ENCODE peak calls at places on chromosomes 2 and 18, in seven cellular contexts. L is fibroblast of mammary gland; S is cardiac fibroblast; U is dorsolateral prefrontal cortex; J is endodermal cell; B is CD8-positive, alpha-beta T cell; V is upper lobe of right lung. T is an unnamed sample.

GRCh38 chr2:221262651-221263050 is 309.5 kb downstream of the EPHA4 start:
- DNase-seq in L (no peak), S (no peak), U (no peak), J (no peak), B (no peak), V (no peak), T (peak)

GRCh38 chr2:45698538-45698937 is 47.1 kb downstream of the PRKCE start:
- DNase-seq in L (no peak), S (no peak), U (no peak), J (peak), B (no peak), V (no peak), T (peak)

GRCh38 chr2:138787053-138787666 is 7.0 kb upstream of the NXPH2 start:
- DNase-seq in L (peak), S (peak), U (no peak), J (peak), B (no peak), V (no peak), T (peak)

GRCh38 chr2:172701250-172701649 is 34.4 kb upstream of the RAPGEF4 start:
- DNase-seq in L (peak), S (peak), U (no peak), J (no peak), B (no peak), V (no peak), T (peak)

GRCh38 chr2:24919100-24919976 is 699 bp downstream of the ADCY3 start:
- DNase-seq in L (no peak), S (peak), U (no peak), J (peak), B (peak), V (no peak), T (peak)

GRCh38 chr2:19355931-19356544 is 2.4 kb downstream of the OSR1 start:
- DNase-seq in L (peak), S (no peak), U (no peak), J (no peak), B (no peak), V (no peak), T (peak)

GRCh38 chr2:48448274-48449061 is 81.5 kb upstream of the STON1 start:
- DNase-seq in L (peak), S (peak), U (no peak), J (no peak), B (no peak), V (no peak), T (peak)

GRCh38 chr18:24989760-24990547 is 362.0 kb downstream of the ZNF521 start:
- DNase-seq in L (no peak), S (no peak), U (no peak), J (peak), B (no peak), V (no peak), T (no peak)

GRCh38 chr2:72131916-72132841 is 15.5 kb downstream of the CYP26B1 start:
- DNase-seq in L (no peak), S (no peak), U (peak), J (peak), B (peak), V (peak), T (no peak)

GRCh38 chr18:26656944-26657536 is 108.7 kb upstream of the KCTD1 start:
- DNase-seq in L (peak), S (peak), U (peak), J (peak), B (no peak), V (peak), T (peak)
- TF ChIP-seq CTCF in L (no peak), S (peak), U (peak), J (peak), B (no peak), V (peak), T (peak)

DNA sequence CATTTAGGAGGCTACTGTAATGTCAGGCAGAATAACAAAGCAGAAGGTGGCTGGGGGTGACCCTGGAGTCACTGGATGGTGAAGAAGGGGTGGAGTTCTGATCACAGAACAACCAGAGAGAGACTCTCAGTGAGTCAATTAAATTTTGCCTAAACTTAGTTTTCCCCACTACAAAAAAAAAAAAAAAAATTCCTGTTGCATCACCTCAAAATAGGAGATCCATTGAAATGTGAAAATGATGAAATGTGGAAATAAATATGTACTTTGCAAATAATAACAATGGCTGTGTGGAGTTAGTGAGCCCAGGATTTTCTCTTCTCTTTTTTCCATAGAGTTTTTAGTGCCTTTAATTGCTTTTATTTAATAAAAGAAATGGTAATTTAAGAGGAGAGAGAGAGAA is 165.5 kb downstream of the GFPT1 start:
- DNase-seq in L (no peak), S (peak), U (no peak), J (no peak), B (no peak), V (no peak), T (no peak)
- H3K4me3 ChIP-seq in L (no peak), S (no peak), U (no peak), J (no peak), B (no peak), V (no peak), T (no peak)

GRCh38 chr2:208570851-208571763 is 164.5 kb downstream of the PTH2R start:
- DNase-seq in L (no peak), S (no peak), U (no peak), J (no peak), B (no peak), V (no peak), T (no peak)
- TF ChIP-seq CTCF in L (no peak), S (no peak), U (no peak), J (peak), B (no peak), V (no peak), T (no peak)

DNA sequence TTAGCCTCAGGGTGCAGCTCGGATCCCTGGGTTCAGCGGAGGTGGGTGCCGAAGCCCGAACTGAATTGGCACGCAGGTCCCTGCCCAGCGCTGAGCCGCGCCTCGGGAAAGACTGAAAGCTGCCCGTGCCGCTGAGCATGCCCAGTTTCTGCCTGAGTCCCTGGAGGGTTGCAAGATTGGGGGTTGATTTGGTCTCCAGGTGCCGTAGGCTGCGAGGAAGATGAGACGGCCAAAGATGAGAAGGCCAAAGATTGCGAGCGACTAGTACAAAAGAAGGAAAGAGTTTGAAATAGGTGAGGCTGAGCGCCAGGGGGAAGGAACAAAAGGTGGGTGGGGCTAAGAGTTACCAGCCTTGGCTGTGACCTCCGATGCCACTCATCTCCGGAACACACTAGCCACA is 852 bp upstream of the KCNH7 start:
- DNase-seq in L (no peak), S (no peak), U (peak), J (peak), B (no peak), V (peak), T (no peak)
- H3K4me3 ChIP-seq in L (no peak), S (no peak), U (peak), J (peak), B (no peak), V (no peak), T (no peak)

T was measured in epithelial cell of esophagus.